ENCODE peak calls at places on chromosomes 2 and 18, in eight cellular contexts. P is heart left ventricle; E is endodermal cell; R is uterus; T is pancreas; F is thoracic aorta; C is CD8-positive, alpha-beta memory T cell; L is neural progenitor cell. O is an unnamed sample.

GRCh38 chr2:10812362-10813084 is at the start of gene PDIA6:
- DNase-seq in F (peak; percentile 88), R (peak; percentile 99), L (peak; percentile 98), T (peak; percentile 99), E (peak; percentile 99), P (peak; percentile 98), C (peak; percentile 93), O (peak; percentile 99)

GRCh38 chr2:239223330-239224248 is 177.2 kb downstream of the HDAC4 start:
- DNase-seq in T (peak; percentile 45), L (no peak), P (peak; percentile 49), E (no peak), F (no peak), C (no peak), R (peak; percentile 48), O (peak; percentile 40)

GRCh38 chr2:106028192-106028591 is 165.9 kb downstream of the UXS1 start:
- DNase-seq in F (no peak), R (no peak), C (no peak), E (no peak), T (no peak), P (no peak), L (no peak), O (no peak)

GRCh38 chr18:3985030-3985429 is 470.1 kb downstream of the DLGAP1 start:
- DNase-seq in F (no peak), P (no peak), E (no peak), L (no peak), R (no peak), C (no peak), T (no peak), O (no peak)

GRCh38 chr2:72116081-72116533 is 31.6 kb downstream of the CYP26B1 start:
- DNase-seq in T (no peak), P (no peak), L (no peak), E (peak; percentile 80), F (no peak), C (no peak), R (no peak), O (no peak)

GRCh38 chr2:170170281-170171035 is 7.5 kb upstream of the MYO3B start:
- DNase-seq in T (peak; percentile 29), L (no peak), R (no peak), C (no peak), F (no peak), E (no peak), P (no peak), O (no peak)

GRCh38 chr2:229160180-229160579 is 110.9 kb downstream of the PID1 start:
- DNase-seq in L (no peak), T (peak; percentile 52), F (no peak), E (no peak), C (no peak), R (no peak), P (no peak), O (no peak)

GRCh38 chr2:233690444-233690843 is 2.2 kb upstream of the UGT1A6 start:
- DNase-seq in F (no peak), E (no peak), C (no peak), T (no peak), P (no peak), R (no peak), L (no peak), O (no peak)

GRCh38 chr18:23894661-23895175 is 119.8 kb upstream of the TTC39C start:
- DNase-seq in F (no peak), T (no peak), C (no peak), L (no peak), P (no peak), E (no peak), R (no peak), O (no peak)

GRCh38 chr2:143426296-143426695 is 297.1 kb downstream of the ARHGAP15 start:
- DNase-seq in R (no peak), E (no peak), T (no peak), C (no peak), L (no peak), P (no peak), F (no peak), O (no peak)

GRCh38 chr18:12403601-12404506 is 3.9 kb upstream of the PRELID3A start:
- DNase-seq in C (no peak), T (no peak), F (no peak), P (peak; percentile 5), L (no peak), E (no peak), R (no peak), O (no peak)

DNA sequence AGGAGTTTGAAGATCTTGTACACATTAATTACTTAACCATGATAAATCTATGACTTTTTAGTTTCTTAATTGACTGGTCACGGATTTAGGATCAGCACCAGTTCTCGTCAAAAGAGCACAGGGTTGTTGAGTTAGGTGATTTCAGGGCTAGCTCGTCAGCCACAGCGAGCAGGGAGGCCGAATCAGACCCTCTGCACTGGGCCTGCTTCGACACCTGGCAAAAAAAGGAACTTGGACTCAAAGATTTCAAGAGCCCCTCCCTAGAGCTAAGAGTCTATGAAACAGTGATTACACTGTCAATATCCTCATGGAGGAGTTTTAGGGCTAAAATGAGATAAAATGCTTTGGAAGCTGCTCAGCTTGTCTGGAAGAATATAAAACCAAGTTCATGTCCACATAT is 4.6 kb upstream of the SERTAD2 start:
- DNase-seq in C (no peak), T (no peak), L (no peak), E (no peak), R (no peak), F (no peak), P (no peak), O (no peak)
- H3K4me1 ChIP-seq in C (peaks cover 24% of the 10 kb centered on the region), T (peaks cover 7% of the 10 kb centered on the region), L (peaks cover 12% of the 10 kb centered on the region), E (no peaks in the 10 kb centered on the region), R (no peaks in the 10 kb centered on the region), F (peaks cover 14% of the 10 kb centered on the region), P (peaks cover 11% of the 10 kb centered on the region), O (peaks cover 9% of the 10 kb centered on the region)

GRCh38 chr18:9867454-9867732 is 18.4 kb upstream of the TXNDC2 start:
- DNase-seq in T (no peak), L (no peak), E (no peak), P (no peak), F (no peak), C (no peak), R (no peak), O (no peak)

GRCh38 chr18:9868857-9869712 is 16.7 kb upstream of the TXNDC2 start:
- DNase-seq in C (no peak), L (no peak), E (peak; percentile 56), P (no peak), F (no peak), R (no peak), T (no peak), O (no peak)

GRCh38 chr18:9869713-9870430 is 15.9 kb upstream of the TXNDC2 start:
- DNase-seq in E (peak; percentile 56), C (no peak), F (no peak), T (peak; percentile 20), P (no peak), L (no peak), R (peak; percentile 42), O (no peak)

GRCh38 chr18:9863282-9863681 is 22.5 kb upstream of the TXNDC2 start:
- DNase-seq in E (no peak), L (no peak), P (no peak), F (no peak), R (no peak), C (no peak), T (no peak), O (no peak)

GRCh38 chr18:9866627-9867453 is 18.9 kb upstream of the TXNDC2 start:
- DNase-seq in L (no peak), R (no peak), E (no peak), T (no peak), F (no peak), C (no peak), P (no peak), O (no peak)
- H3K4me1 ChIP-seq in L (peaks cover 13% of the 10 kb centered on the region), R (peaks cover 10% of the 10 kb centered on the region), E (peaks cover 11% of the 10 kb centered on the region), T (peaks cover 12% of the 10 kb centered on the region), F (peaks cover 5% of the 10 kb centered on the region), C (no peaks in the 10 kb centered on the region), P (no peaks in the 10 kb centered on the region), O (no peaks in the 10 kb centered on the region)

DNA sequence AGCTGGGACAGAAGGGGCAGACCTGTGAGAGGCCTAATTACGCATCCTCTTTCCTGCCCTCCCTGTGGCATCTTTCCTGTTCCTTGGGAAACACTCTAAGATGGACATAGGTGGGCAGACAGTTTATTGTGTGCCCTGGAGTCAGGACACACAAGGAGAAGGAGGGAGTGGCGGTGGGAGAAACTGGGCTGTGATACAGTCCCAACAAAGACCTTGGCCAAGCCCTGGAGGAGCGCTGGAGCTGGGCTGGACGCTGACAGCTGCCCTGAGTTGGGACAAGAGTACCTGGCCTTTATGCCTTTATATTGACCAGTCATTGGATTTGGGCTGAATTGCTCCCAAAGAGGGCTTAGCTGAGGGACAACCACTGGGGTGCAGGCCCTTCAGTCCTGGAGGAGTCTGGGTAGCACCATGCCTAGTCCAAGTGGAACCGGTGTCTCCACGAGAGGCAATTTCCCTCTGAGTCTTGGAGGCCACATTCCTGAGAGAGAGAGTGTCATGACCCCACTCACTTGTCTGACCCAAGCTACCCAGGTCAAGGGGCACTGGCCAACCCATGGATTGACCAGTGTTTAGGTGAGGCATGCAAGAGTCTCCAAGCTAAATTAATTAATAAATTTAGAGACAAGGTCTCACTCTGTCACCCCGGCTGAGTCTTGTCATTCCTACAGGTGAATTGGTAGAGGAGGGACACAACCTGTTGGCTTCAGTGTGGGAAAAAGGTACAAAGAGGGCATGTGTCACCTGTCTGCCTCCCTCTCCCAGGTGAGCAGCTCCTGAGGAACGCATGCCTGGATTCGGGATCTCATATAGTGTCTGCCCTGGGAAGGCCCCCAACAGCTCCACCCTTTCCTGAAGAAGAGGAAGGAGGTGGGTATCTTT is 107.1 kb upstream of the ST3GAL5 start:
- DNase-seq in L (no peak), R (no peak), T (no peak), E (no peak), F (no peak), C (no peak), P (no peak), O (no peak)
- H3K4me1 ChIP-seq in L (peaks cover 10% of the 10 kb centered on the region), R (peaks cover 24% of the 10 kb centered on the region), T (peaks cover 23% of the 10 kb centered on the region), E (peaks cover 20% of the 10 kb centered on the region), F (peaks cover 65% of the 10 kb centered on the region), C (peaks cover 66% of the 10 kb centered on the region), P (peaks cover 57% of the 10 kb centered on the region), O (peaks cover 54% of the 10 kb centered on the region)

GRCh38 chr18:48843596-48843995 is 107.2 kb downstream of the SMAD7 start:
- DNase-seq in F (no peak), R (no peak), L (no peak), E (no peak), C (no peak), T (no peak), P (no peak), O (no peak)

GRCh38 chr18:48843162-48843561 is 107.6 kb downstream of the SMAD7 start:
- DNase-seq in E (no peak), L (no peak), F (no peak), T (no peak), P (no peak), R (no peak), C (no peak), O (no peak)

GRCh38 chr18:48842259-48843061 is 108.3 kb downstream of the SMAD7 start:
- DNase-seq in F (no peak), T (peak; percentile 42), E (peak; percentile 63), C (peak; percentile 47), R (no peak), P (no peak), L (no peak), O (peak; percentile 65)

GRCh38 chr18:48845174-48845573 is 105.6 kb downstream of the SMAD7 start:
- DNase-seq in C (no peak), T (no peak), F (no peak), L (no peak), R (no peak), E (no peak), P (no peak), O (peak; percentile 36)

DNA sequence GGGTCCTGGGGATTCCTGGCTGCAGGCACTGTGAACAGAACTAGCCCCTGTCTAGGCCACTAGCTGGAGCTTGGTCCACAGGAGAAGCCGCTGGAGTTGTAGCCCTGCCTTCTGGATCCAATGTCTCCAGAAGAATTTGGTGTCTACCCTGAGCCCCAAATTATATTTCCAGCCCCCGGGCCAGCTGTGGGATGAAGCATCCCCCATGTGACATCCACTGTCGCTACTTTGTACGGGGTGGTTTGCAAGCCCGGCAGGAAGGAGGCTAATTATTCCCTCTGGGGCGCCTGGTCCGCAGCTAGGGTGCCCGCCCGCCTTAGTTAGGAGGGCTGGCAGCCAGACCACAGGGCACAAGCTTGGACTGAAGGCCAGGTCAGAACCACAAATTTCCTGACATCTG is 106.5 kb downstream of the SMAD7 start:
- DNase-seq in R (no peak), C (no peak), P (no peak), L (no peak), T (no peak), E (no peak), F (no peak), O (no peak)
- H3K4me1 ChIP-seq in R (peaks cover 10% of the 10 kb centered on the region), C (peaks cover 57% of the 10 kb centered on the region), P (peaks cover 41% of the 10 kb centered on the region), L (peaks cover 31% of the 10 kb centered on the region), T (peaks cover 19% of the 10 kb centered on the region), E (peaks cover 30% of the 10 kb centered on the region), F (peaks cover 55% of the 10 kb centered on the region), O (peaks cover 39% of the 10 kb centered on the region)